ENCODE peak calls at places on chromosome 16, in nine cellular contexts. M, O, A, C, T, W, R, U and S are unnamed samples.

GRCh38 chr16:29837833-29838232 is 17.6 kb downstream of the MVP start:
- ATAC-seq in A (no peak), W (no peak), M (no peak), U (no peak), O (no peak), T (no peak), R (no peak), C (no peak), S (no peak)

GRCh38 chr16:68707341-68708152 is 29.5 kb upstream of the CDH1 start:
- ATAC-seq in O (peak; percentile 74), W (peak; percentile 79), R (peak; percentile 69), M (peak; percentile 29), A (no peak), C (no peak), T (peak; percentile 29), U (peak; percentile 30), S (peak; percentile 22)

GRCh38 chr16:80656731-80657150 is 115.9 kb downstream of the DYNLRB2 start:
- ATAC-seq in U (peak; percentile 74), C (no peak), A (peak; percentile 34), M (no peak), O (no peak), T (no peak), R (no peak), W (peak; percentile 38), S (no peak)

GRCh38 chr16:67779256-67780014 is 26.9 kb downstream of the RANBP10 start:
- ATAC-seq in O (peak; percentile 52), R (peak; percentile 29), T (no peak), M (peak; percentile 44), C (no peak), W (peak; percentile 47), U (no peak), A (no peak), S (no peak)

GRCh38 chr16:1082266-1082951 is 9.9 kb downstream of the SSTR5 start:
- ATAC-seq in C (no peak), U (no peak), W (peak; percentile 18), R (no peak), M (no peak), T (no peak), O (no peak), A (no peak), S (no peak)

GRCh38 chr16:89893642-89894548 is 20.5 kb downstream of the TCF25 start:
- ATAC-seq in C (no peak), R (no peak), U (no peak), W (peak; percentile 21), M (no peak), O (peak; percentile 8), T (no peak), A (no peak), S (no peak)

GRCh38 chr16:19735074-19735867 is 17.2 kb downstream of the IQCK start:
- ATAC-seq in C (no peak), O (peak; percentile 71), T (no peak), W (no peak), A (no peak), U (no peak), R (peak; percentile 49), M (no peak), S (no peak)

GRCh38 chr16:24610421-24610765 is 71.0 kb downstream of the RBBP6 start:
- ATAC-seq in R (peak; percentile 76), C (peak; percentile 83), T (peak; percentile 65), W (peak; percentile 43), O (peak; percentile 84), U (no peak), M (no peak), A (peak; percentile 25), S (peak; percentile 65)

GRCh38 chr16:980595-980854 is 1.0 kb upstream of the SOX8 start:
- ATAC-seq in M (no peak), A (peak; percentile 12), T (no peak), O (peak; percentile 7), C (no peak), W (no peak), U (no peak), R (peak; percentile 2), S (no peak)

GRCh38 chr16:48158296-48158695 is 2.5 kb upstream of the ABCC12 start:
- ATAC-seq in C (no peak), T (no peak), M (no peak), W (no peak), U (peak; percentile 97), O (no peak), A (peak; percentile 68), R (no peak), S (no peak)

GRCh38 chr16:51327001-51327400 is 175.9 kb upstream of the SALL1 start:
- ATAC-seq in R (no peak), U (no peak), M (no peak), W (no peak), C (no peak), A (no peak), T (no peak), O (no peak), S (no peak)

GRCh38 chr16:68752602-68753001 is 15.5 kb downstream of the CDH1 start:
- ATAC-seq in C (no peak), W (peak; percentile 74), M (no peak), T (no peak), U (peak; percentile 85), O (no peak), A (no peak), R (no peak), S (no peak)

GRCh38 chr16:17515421-17516210 is 44.9 kb upstream of the XYLT1 start:
- ATAC-seq in U (no peak), C (no peak), O (no peak), A (no peak), T (no peak), M (no peak), W (no peak), R (no peak), S (no peak)

GRCh38 chr16:81237282-81237681 is 1.2 kb upstream of the BCO1 start:
- ATAC-seq in T (peak; percentile 96), R (peak; percentile 98), A (no peak), U (no peak), C (no peak), M (peak; percentile 81), W (peak; percentile 83), O (peak; percentile 99), S (peak; percentile 90)

GRCh38 chr16:29126057-29126494 is 141.2 kb downstream of the LAT start:
- ATAC-seq in T (peak; percentile 27), M (no peak), U (peak; percentile 43), R (peak; percentile 27), C (no peak), W (peak; percentile 58), A (no peak), O (peak; percentile 26), S (peak; percentile 6)

GRCh38 chr16:10752843-10753523 is 9.3 kb downstream of the NUBP1 start:
- ATAC-seq in M (no peak), R (peak; percentile 15), C (no peak), A (peak; percentile 86), U (no peak), O (peak; percentile 35), W (peak; percentile 64), T (peak; percentile 43), S (peak; percentile 45)

GRCh38 chr16:57976331-57976796 is 5.4 kb upstream of the CNGB1 start:
- ATAC-seq in C (no peak), W (peak; percentile 14), T (peak; percentile 84), R (peak; percentile 91), O (peak; percentile 94), M (no peak), A (no peak), U (no peak), S (peak; percentile 63)

GRCh38 chr16:86167061-86167460 is 268.1 kb downstream of the IRF8 start:
- ATAC-seq in T (no peak), M (no peak), R (no peak), W (peak; percentile 51), U (no peak), A (no peak), O (no peak), C (no peak), S (no peak)

GRCh38 chr16:53664724-53665345 is 38.8 kb downstream of the RPGRIP1L start:
- ATAC-seq in A (no peak), C (peak; percentile 56), U (peak; percentile 82), O (peak; percentile 48), M (peak; percentile 38), R (peak; percentile 46), W (no peak), T (no peak), S (no peak)

GRCh38 chr16:534856-535445 is 7.4 kb downstream of the CAPN15 start:
- ATAC-seq in R (peak; percentile 3), A (no peak), T (no peak), W (no peak), O (no peak), U (no peak), C (no peak), M (no peak), S (no peak)

GRCh38 chr16:78761427-78761826 is 662.0 kb downstream of the WWOX start:
- ATAC-seq in O (no peak), R (no peak), C (no peak), A (no peak), T (no peak), M (no peak), W (no peak), U (peak; percentile 72), S (no peak)